ENCODE peak calls at places on chromosomes 11 and 22, in ten cellular contexts. G is IMR-90; M is choroid plexus epithelial cell; B is GM06990; T is astrocyte of the cerebellum; Y is A549; D is hepatocyte; N is colonic mucosa; P is RWPE1; K is CD4-positive, alpha-beta T cell. E is an unnamed sample.

GRCh38 chr11:125455851-125456250 is 40.2 kb downstream of the FEZ1 start:
- DNase-seq in G (no peak), M (no peak), B (no peak), T (no peak), Y (no peak), D (no peak), N (no peak), P (no peak), K (no peak), E (no peak)

GRCh38 chr11:7899418-7899817 is 31.6 kb downstream of the OR10A6 start:
- DNase-seq in G (no peak), M (no peak), B (no peak), T (no peak), Y (no peak), D (no peak), N (no peak), P (no peak), K (no peak), E (no peak)

GRCh38 chr11:3340025-3340424 is 38.9 kb downstream of the ZNF195 start:
- DNase-seq in G (peak; percentile 85), M (peak; percentile 91), B (no peak), T (no peak), Y (peak; percentile 27), D (peak; percentile 44), N (no peak), P (peak; percentile 42), K (no peak), E (no peak)

GRCh38 chr11:77188912-77189491 is 61.0 kb downstream of the MYO7A start:
- DNase-seq in G (no peak), M (no peak), B (no peak), T (no peak), Y (no peak), D (no peak), N (peak; percentile 68), P (no peak), K (no peak), E (no peak)

GRCh38 chr22:20758688-20759087 is 15.2 kb upstream of the SERPIND1 start:
- DNase-seq in G (no peak), M (no peak), B (no peak), T (no peak), Y (peak; percentile 4), D (no peak), N (no peak), P (no peak), K (no peak), E (no peak)

GRCh38 chr11:13440100-13440855 is 22.7 kb downstream of the BTBD10 start:
- DNase-seq in G (peak; percentile 97), M (peak; percentile 96), B (no peak), T (peak; percentile 85), Y (peak; percentile 78), D (peak; percentile 34), N (peak; percentile 39), P (peak; percentile 81), K (no peak), E (no peak)

GRCh38 chr11:37089439-37089838 is 491.4 kb upstream of the RAG2 start:
- DNase-seq in G (no peak), M (no peak), B (no peak), T (no peak), Y (no peak), D (no peak), N (no peak), P (no peak), K (no peak), E (no peak)

GRCh38 chr11:61613051-61613450 is 32.2 kb upstream of the SYT7 start:
- DNase-seq in G (no peak), M (no peak), B (no peak), T (no peak), Y (no peak), D (no peak), N (no peak), P (no peak), K (no peak), E (no peak)

DNA sequence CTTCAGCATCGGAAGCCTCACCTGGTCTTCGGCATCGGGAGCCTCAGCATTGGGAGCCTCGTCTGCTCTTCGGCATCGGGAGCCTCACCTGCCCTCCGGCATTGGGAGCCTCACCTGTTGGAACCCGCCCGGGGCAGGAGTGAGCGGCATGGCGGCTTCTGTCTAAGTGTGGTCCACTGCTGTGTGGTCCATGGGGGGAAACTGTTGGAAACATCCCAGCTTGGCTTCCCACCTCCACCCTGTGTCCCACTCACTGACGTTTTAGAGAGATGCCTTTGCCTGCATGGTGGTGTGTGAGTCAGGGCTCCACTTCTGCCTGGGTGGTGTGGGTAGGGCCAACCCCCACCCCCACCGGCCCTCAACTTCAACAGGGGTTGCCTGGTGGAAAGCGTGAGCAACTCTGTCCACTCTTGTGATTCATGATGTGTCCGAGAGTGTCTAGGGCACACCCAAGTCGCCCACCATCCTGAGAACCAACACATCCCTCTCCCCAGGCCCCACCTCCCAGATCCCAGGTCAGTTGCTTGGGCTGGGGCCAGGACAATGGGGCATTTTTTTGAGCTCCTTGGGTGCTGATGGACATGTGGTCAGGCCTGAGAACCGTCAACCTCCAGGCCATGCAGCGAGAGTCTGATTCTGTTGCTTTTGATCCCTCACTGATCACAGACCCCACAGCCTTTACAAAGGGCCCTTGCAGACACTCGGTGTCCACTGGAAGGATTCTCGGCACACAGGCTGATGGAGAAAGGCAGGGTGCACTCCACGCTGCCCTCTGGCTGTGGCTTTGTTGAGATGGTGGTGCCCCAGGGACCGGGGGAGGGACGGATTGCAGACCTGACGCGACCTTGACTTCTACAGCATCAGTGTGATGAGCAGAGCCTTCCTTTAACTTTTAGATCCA is 406.7 kb downstream of the TBC1D22A start:
- DNase-seq in G (peak; percentile 8), M (peak; percentile 21), B (peak; percentile 1), T (no peak), Y (peak; percentile 6), D (no peak), N (no peak), P (no peak), K (no peak), E (no peak)
- TF ChIP-seq CTCF in G (peak; percentile 44), M (peak; percentile 60), B (no peak), T (peak; percentile 16), Y (no peak), D (peak; percentile 20), N (peak; percentile 21), P (no peak), K (no peak), E (no peak)

DNA sequence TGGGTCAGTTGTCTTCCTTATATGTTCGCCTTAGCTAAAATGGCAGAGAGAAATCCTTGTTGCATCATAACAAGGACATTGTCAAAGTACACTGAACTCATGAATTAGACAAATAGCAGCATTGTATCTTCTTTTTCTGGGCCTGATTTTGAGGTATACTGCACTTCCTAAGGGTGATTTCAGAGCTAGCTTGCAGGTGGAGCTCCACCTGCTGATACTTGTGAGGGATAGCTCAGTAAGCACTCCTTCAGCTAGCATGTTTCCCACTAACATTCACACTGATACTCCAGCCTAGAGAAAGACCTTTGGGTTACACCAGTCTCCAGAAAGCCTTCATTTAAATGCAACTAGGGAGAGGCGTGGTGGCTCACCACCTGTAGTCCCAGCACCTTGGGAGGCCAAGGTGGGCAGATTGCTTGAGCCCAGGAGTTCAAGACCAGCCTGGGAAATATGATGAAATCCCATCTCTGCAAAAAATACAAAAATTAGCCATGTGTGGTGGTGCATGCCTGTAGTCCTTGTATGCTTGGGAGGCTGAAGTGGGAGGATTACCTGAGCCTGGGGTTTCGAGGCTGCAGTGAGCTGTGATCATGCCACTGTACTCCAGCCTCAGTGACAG is 29.8 kb downstream of the JAM3 start:
- DNase-seq in G (no peak), M (peak; percentile 30), B (no peak), T (no peak), Y (peak; percentile 19), D (peak; percentile 41), N (no peak), P (peak; percentile 13), K (no peak), E (peak; percentile 22)
- TF ChIP-seq CTCF in G (no peak), M (peak; percentile 43), B (peak; percentile 59), T (peak; percentile 27), Y (no peak), D (peak; percentile 38), N (peak; percentile 19), P (peak; percentile 13), K (no peak), E (peak; percentile 50)

GRCh38 chr22:40955516-40955915 is 4.3 kb downstream of the RBX1 start:
- DNase-seq in G (peak; percentile 21), M (peak; percentile 56), B (no peak), T (no peak), Y (no peak), D (no peak), N (no peak), P (no peak), K (no peak), E (no peak)

GRCh38 chr22:40954095-40954494 is 2.9 kb downstream of the RBX1 start:
- DNase-seq in G (no peak), M (no peak), B (no peak), T (no peak), Y (no peak), D (no peak), N (no peak), P (no peak), K (no peak), E (no peak)

GRCh38 chr22:40953446-40953845 is 2.3 kb downstream of the RBX1 start:
- DNase-seq in G (no peak), M (peak; percentile 4), B (no peak), T (no peak), Y (no peak), D (no peak), N (no peak), P (no peak), K (no peak), E (no peak)

GRCh38 chr22:40950888-40951794 is at the start of gene RBX1:
- DNase-seq in G (peak; percentile 98), M (peak; percentile 99), B (peak; percentile 99), T (peak; percentile 95), Y (peak; percentile 96), D (peak; percentile 100), N (peak; percentile 98), P (peak; percentile 94), K (peak; percentile 98), E (peak; percentile 97)

DNA sequence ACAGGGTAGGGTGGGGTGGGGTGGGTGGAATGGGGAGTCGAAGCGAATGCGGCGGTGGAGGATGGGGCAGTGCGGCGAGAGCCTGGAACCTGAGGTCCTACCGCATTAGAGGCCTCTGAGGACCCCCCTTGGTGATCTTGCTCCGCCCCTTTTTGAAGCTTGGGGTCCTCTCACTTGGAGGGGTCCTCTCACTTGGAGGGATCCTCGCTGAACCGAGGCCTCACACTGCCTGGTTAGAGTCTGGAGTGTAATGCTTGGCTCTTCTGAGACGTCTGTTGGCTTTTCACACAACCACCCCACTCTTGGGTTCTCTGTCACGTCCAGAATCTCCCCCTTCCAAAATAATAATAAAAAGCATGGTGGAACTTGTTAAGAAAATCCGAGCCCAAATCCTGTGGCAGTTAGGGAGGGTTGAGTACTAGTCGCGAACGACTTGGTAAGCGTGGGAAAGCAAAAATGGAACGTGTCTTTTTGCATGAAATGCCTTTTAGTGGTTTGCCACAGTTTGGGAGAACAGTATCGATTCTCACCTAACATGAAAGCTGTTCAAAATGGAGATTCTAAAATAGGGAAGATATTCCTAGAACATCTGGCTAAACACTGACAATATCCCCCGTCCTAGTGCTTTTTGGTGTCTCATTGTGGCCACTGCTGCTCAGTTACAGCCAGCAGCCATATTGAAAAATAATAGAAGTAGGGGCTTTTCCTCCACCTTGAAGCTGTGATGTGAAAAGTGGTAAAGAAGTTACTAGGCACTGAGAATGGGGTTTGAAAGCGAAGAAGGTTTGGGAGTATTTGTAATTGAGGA is 821 bp downstream of the RBX1 start:
- DNase-seq in G (peak; percentile 15), M (no peak), B (peak; percentile 16), T (no peak), Y (no peak), D (no peak), N (no peak), P (no peak), K (no peak), E (peak; percentile 30)
- TF ChIP-seq CTCF in G (no peak), M (no peak), B (no peak), T (no peak), Y (no peak), D (no peak), N (no peak), P (no peak), K (no peak), E (no peak)

DNA sequence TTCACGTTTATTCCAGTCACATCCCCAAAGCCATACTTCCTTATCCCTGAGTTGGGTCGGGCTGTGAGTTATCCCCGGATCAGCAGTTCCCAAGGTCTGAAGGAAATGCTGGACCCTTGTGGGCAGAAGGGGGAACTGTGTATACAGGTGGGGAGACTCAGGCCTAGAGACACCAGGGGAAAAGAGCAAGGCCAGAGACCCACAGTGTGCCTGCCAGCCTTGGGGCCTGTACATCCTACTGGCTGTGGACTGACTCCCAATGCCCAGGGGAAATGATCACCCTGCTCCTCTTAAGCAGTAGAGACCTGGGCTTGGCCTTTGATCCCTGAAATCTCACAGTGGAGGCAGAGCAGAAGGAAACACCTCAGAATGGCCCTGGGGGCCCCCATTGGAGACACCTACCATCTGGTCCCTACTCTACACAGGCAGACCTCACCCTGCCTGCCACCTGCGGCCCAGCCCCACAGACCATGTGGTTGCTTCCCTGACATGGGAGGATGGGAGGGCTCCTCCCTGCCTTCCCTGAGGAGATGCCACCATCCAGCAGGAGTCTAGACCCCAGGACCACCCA is 1.3 kb downstream of the SELENOM start:
- DNase-seq in G (no peak), M (no peak), B (no peak), T (no peak), Y (peak; percentile 19), D (no peak), N (peak; percentile 40), P (no peak), K (no peak), E (no peak)
- TF ChIP-seq CTCF in G (peak; percentile 21), M (peak; percentile 20), B (no peak), T (peak; percentile 23), Y (no peak), D (no peak), N (no peak), P (no peak), K (no peak), E (no peak)